ENCODE peak calls at places on chromosome 20, in seven cellular contexts. E is mucosa of descending colon; K is AG09319; D is PC-3; F is thoracic aorta; H is heart left ventricle; Z is CD4-positive, alpha-beta T cell. W is an unnamed sample.

GRCh38 chr20:10316582-10316981 is 98.0 kb downstream of the SNAP25 start:
- DNase-seq in E (no peak), K (no peak), D (peak), F (no peak), H (no peak), Z (no peak), W (no peak)

GRCh38 chr20:53352727-53353440 is 240.8 kb downstream of the ZNF217 start:
- DNase-seq in E (no peak), K (no peak), D (no peak), F (no peak), H (no peak), Z (no peak), W (no peak)

GRCh38 chr20:740162-740561 is 28.1 kb downstream of the SLC52A3 start:
- DNase-seq in E (no peak), K (no peak), D (peak), F (no peak), H (no peak), Z (no peak), W (no peak)

GRCh38 chr20:44771172-44771535 is 25.5 kb downstream of the KCNK15 start:
- DNase-seq in E (no peak), K (no peak), D (no peak), F (no peak), H (no peak), Z (no peak), W (no peak)

GRCh38 chr20:19943021-19943659 is 74.0 kb upstream of the NAA20 start:
- DNase-seq in E (no peak), K (no peak), D (no peak), F (no peak), H (no peak), Z (no peak), W (peak)

GRCh38 chr20:61887694-61888093 is 178.0 kb downstream of the TAF4 start:
- DNase-seq in E (no peak), K (no peak), D (no peak), F (no peak), H (peak), Z (no peak), W (no peak)

GRCh38 chr20:8287328-8287727 is 155.3 kb downstream of the PLCB1 start:
- DNase-seq in E (no peak), K (no peak), D (no peak), F (no peak), H (no peak), Z (no peak), W (no peak)

GRCh38 chr20:11182715-11183114 is 508.9 kb upstream of the JAG1 start:
- DNase-seq in E (no peak), K (no peak), D (no peak), F (no peak), H (no peak), Z (no peak), W (peak)

GRCh38 chr20:12816009-12816408 is 192.8 kb upstream of the SPTLC3 start:
- DNase-seq in E (no peak), K (no peak), D (no peak), F (no peak), H (no peak), Z (no peak), W (no peak)

GRCh38 chr20:1327241-1327653 is 1.7 kb downstream of the SDCBP2 start:
- DNase-seq in E (peak), K (no peak), D (peak), F (no peak), H (no peak), Z (peak), W (peak)

GRCh38 chr20:20568604-20569205 is 143.7 kb downstream of the RALGAPA2 start:
- DNase-seq in E (no peak), K (peak), D (peak), F (no peak), H (no peak), Z (no peak), W (peak)

GRCh38 chr20:22663528-22664025 is 79.2 kb upstream of the FOXA2 start:
- DNase-seq in E (no peak), K (no peak), D (no peak), F (no peak), H (no peak), Z (no peak), W (no peak)

GRCh38 chr20:3659492-3660261 is 3.5 kb downstream of the GFRA4 start:
- DNase-seq in E (peak), K (no peak), D (no peak), F (no peak), H (peak), Z (no peak), W (no peak)

GRCh38 chr20:54668271-54669053 is 193.1 kb downstream of the DOK5 start:
- DNase-seq in E (no peak), K (no peak), D (peak), F (no peak), H (no peak), Z (peak), W (peak)

GRCh38 chr20:8790442-8791074 is 278.3 kb upstream of the PLCB4 start:
- DNase-seq in E (no peak), K (peak), D (peak), F (no peak), H (no peak), Z (no peak), W (peak)

GRCh38 chr20:33862709-33863403 is 51.7 kb downstream of the CHMP4B start:
- DNase-seq in E (peak), K (peak), D (peak), F (peak), H (no peak), Z (peak), W (peak)

GRCh38 chr20:46210672-46211330 is 92.7 kb downstream of the CD40 start:
- DNase-seq in E (no peak), K (no peak), D (no peak), F (no peak), H (no peak), Z (no peak), W (no peak)

GRCh38 chr20:18524646-18525045 is 16.9 kb downstream of the SEC23B start:
- DNase-seq in E (no peak), K (no peak), D (peak), F (no peak), H (no peak), Z (no peak), W (no peak)

GRCh38 chr20:4681441-4681840 is 40.3 kb upstream of the PRND start:
- DNase-seq in E (no peak), K (no peak), D (no peak), F (no peak), H (no peak), Z (no peak), W (no peak)

GRCh38 chr20:3613821-3614440 is 49.3 kb downstream of the GFRA4 start:
- DNase-seq in E (no peak), K (peak), D (peak), F (no peak), H (no peak), Z (no peak), W (no peak)

GRCh38 chr20:9301129-9302072 is 213.0 kb upstream of the LAMP5 start:
- DNase-seq in E (no peak), K (peak), D (peak), F (no peak), H (no peak), Z (no peak), W (no peak)

GRCh38 chr20:52289956-52290355 is 98.4 kb upstream of the ZFP64 start:
- DNase-seq in E (no peak), K (no peak), D (no peak), F (no peak), H (no peak), Z (no peak), W (no peak)

GRCh38 chr20:62678553-62678952 is 30.1 kb upstream of the NTSR1 start:
- DNase-seq in E (no peak), K (no peak), D (no peak), F (no peak), H (no peak), Z (no peak), W (no peak)

GRCh38 chr20:36408219-36408618 is 102.1 kb downstream of the DLGAP4 start:
- DNase-seq in E (peak), K (no peak), D (peak), F (no peak), H (no peak), Z (no peak), W (peak)
- TF ChIP-seq CTCF in E (no peak), K (no peak), D (no peak), F (no peak), H (no peak), Z (no peak), W (no peak)

GRCh38 chr20:42482808-42483207 is 706.9 kb downstream of the PTPRT start:
- DNase-seq in E (no peak), K (no peak), D (no peak), F (no peak), H (no peak), Z (no peak), W (no peak)

GRCh38 chr20:42485566-42485965 is 704.1 kb downstream of the PTPRT start:
- DNase-seq in E (no peak), K (no peak), D (no peak), F (no peak), H (no peak), Z (no peak), W (no peak)

GRCh38 chr20:42484790-42485365 is 704.8 kb downstream of the PTPRT start:
- DNase-seq in E (no peak), K (no peak), D (no peak), F (no peak), H (no peak), Z (no peak), W (no peak)

GRCh38 chr20:42484335-42484734 is 705.4 kb downstream of the PTPRT start:
- DNase-seq in E (no peak), K (no peak), D (no peak), F (no peak), H (no peak), Z (no peak), W (no peak)

GRCh38 chr20:42483694-42484303 is 705.9 kb downstream of the PTPRT start:
- DNase-seq in E (peak), K (no peak), D (no peak), F (no peak), H (no peak), Z (no peak), W (peak)
- TF ChIP-seq CTCF in E (no peak), K (no peak), D (peak), F (no peak), H (peak), Z (no peak), W (peak)

DNA sequence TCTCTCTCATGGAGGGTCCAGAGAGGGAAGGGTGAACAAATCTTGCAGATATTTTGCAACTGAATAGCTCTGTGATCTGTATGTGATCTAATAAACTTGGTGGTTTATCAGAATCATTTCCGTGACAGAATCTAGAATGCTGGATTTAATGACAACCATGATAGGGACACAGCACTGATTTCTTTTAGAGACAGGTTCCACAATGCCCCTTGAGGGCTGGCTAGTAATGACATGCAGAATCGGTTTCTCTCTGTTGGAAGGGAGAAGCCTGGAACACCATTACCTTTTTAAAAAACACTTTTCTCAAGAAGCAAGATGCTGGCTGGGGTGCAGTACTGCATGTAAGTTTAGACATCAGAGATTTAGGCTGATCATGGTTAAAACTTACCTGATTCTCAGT is 313.4 kb downstream of the CDH26 start:
- DNase-seq in E (no peak), K (no peak), D (peak), F (no peak), H (no peak), Z (no peak), W (no peak)
- TF ChIP-seq CTCF in E (no peak), K (no peak), D (no peak), F (no peak), H (peak), Z (no peak), W (no peak)

GRCh38 chr20:42018979-42019378 is 400.8 kb upstream of the CHD6 start:
- DNase-seq in E (no peak), K (no peak), D (no peak), F (no peak), H (no peak), Z (no peak), W (no peak)
- TF ChIP-seq CTCF in E (no peak), K (no peak), D (no peak), F (no peak), H (no peak), Z (no peak), W (no peak)

DNA sequence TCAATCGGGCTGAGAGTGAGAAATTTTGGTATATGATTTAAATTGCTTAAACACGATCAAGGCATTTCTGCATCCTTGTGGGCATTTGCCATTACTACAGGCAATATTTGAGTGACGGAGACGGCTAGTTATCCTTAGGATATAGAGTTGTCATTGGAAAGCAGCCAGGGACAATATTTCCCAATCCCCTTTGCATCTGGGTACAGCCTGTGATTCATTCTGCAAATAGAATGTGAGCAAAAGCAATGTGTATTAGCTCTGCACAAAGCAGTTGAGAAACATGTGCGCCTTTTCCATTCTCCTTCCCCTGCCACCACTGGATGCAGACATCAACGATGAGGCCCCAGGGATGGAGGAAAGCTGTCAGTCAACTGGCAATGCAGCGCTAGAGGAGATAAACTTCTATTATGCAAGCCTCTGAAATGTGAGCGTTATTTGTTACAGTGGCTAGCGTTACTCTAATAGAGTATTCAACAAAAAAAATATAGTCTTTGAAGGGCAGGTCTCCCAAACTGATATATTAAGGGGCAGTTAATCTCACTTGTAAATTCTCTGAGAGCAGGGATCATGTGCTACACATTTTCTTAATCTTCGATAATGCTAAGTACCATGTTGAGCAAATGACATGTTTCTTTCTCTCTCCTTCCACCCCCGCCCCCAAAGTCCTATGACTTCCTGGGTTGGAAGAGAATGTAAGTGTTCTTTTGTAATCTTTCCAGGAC is 37.1 kb upstream of the NCOA3 start:
- DNase-seq in E (no peak), K (peak), D (peak), F (peak), H (peak), Z (no peak), W (peak)
- TF ChIP-seq CTCF in E (no peak), K (peak), D (peak), F (peak), H (peak), Z (no peak), W (peak)

GRCh38 chr20:43243672-43244269 is 54.1 kb upstream of the PTPRT start:
- DNase-seq in E (no peak), K (no peak), D (peak), F (no peak), H (no peak), Z (no peak), W (peak)
- TF ChIP-seq CTCF in E (no peak), K (no peak), D (peak), F (peak), H (no peak), Z (no peak), W (peak)

GRCh38 chr20:41082306-41082705 is 53.7 kb downstream of the TOP1 start:
- DNase-seq in E (no peak), K (no peak), D (no peak), F (no peak), H (no peak), Z (no peak), W (no peak)
- TF ChIP-seq CTCF in E (no peak), K (no peak), D (no peak), F (no peak), H (no peak), Z (no peak), W (no peak)

GRCh38 chr20:15699431-15700146 is 873.7 kb downstream of the KIF16B start:
- DNase-seq in E (no peak), K (no peak), D (peak), F (no peak), H (no peak), Z (no peak), W (no peak)
- TF ChIP-seq CTCF in E (no peak), K (no peak), D (peak), F (no peak), H (no peak), Z (no peak), W (no peak)

DNA sequence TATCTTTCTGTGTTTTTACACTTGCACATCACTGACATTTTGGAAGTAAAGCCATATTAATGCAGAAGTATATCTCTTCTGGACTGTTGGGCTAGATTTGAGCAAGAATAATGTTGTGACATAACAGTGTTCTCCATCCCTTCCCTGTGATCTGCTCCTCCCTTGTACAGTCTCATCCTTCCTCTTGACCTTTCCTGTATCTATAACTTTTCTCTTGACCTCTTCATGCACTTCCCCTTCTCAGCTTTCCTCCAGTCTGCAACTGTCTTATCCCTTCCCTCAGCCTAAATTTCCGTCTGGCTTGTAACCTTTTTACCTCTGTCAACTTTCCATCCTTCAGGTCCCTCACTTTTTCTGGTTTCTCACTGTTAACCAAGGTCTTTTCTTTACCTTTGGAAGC is 29.8 kb downstream of the NCOA3 start:
- DNase-seq in E (no peak), K (no peak), D (no peak), F (no peak), H (no peak), Z (no peak), W (no peak)
- TF ChIP-seq CTCF in E (no peak), K (no peak), D (no peak), F (no peak), H (no peak), Z (no peak), W (no peak)

DNA sequence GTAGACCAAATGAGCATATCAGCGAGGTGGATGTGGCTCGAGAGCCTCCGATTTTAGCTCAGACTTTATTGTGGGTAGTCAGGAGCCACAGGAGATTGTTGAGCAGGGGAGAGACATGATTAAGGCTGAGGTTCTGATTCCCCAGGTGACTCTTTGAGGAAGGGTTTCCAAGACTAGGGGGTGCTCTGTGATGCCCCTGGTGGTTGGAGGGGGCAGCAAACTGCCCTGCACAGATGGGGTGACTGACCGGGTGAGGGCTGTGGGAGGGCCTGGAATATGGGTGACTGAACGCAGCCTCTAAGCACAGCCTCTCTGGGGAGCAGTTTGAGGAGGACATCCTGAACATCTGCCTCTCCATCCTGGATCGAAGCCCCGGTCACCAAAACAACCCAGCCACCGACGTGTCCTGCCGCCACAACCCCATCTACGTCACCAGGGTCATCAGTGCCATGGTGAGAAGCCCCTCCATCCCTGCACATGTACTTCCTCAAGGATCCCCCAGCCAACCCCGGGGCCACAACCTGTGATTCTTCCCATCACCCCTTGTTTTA is 17.0 kb downstream of the TGM6 start:
- DNase-seq in E (no peak), K (no peak), D (no peak), F (no peak), H (no peak), Z (no peak), W (no peak)
- TF ChIP-seq CTCF in E (no peak), K (no peak), D (peak), F (no peak), H (no peak), Z (no peak), W (no peak)